ENCODE peak calls at places on chromosomes 5 and 9, in nine cellular contexts. Z, U, C, E, D, Q, B, K and Y are unnamed samples.

GRCh38 chr5:12659675-12660074 is 755.4 kb upstream of the CTNND2 start:
- DNase-seq in C (no peak), B (no peak), D (no peak), Q (no peak), U (no peak), E (no peak), Z (no peak), K (peak; percentile 78), Y (no peak)

GRCh38 chr9:130150779-130151381 is 21.3 kb upstream of the NCS1 start:
- DNase-seq in B (peak; percentile 53), Z (no peak), U (no peak), Q (peak; percentile 16), D (no peak), K (no peak), C (no peak), E (no peak), Y (peak; percentile 47)

GRCh38 chr9:115349542-115349941 is 231.6 kb upstream of the TNC start:
- DNase-seq in C (no peak), Q (no peak), Z (no peak), U (no peak), K (no peak), E (no peak), D (no peak), B (peak; percentile 85), Y (peak; percentile 21)

GRCh38 chr9:35609001-35609819 is 4.1 kb downstream of the TESK1 start:
- DNase-seq in E (no peak), U (no peak), Z (no peak), C (no peak), B (no peak), K (no peak), Q (no peak), D (no peak), Y (no peak)

GRCh38 chr9:137619240-137620090 is 660 bp downstream of the EHMT1 start:
- DNase-seq in U (peak; percentile 60), K (peak; percentile 28), Z (peak; percentile 74), Q (no peak), C (no peak), D (peak; percentile 59), B (peak; percentile 39), E (peak; percentile 51), Y (peak; percentile 76)

GRCh38 chr9:21097817-21098216 is 20.1 kb upstream of the IFNB1 start:
- DNase-seq in B (no peak), Z (no peak), C (no peak), Q (no peak), K (no peak), U (no peak), E (no peak), D (peak; percentile 7), Y (no peak)

GRCh38 chr5:73088026-73088425 is 32.3 kb upstream of the TMEM171 start:
- DNase-seq in B (peak; percentile 27), K (no peak), D (no peak), E (no peak), Q (no peak), C (no peak), Z (no peak), U (no peak), Y (peak; percentile 41)

GRCh38 chr9:115042781-115043509 is 75.0 kb downstream of the TNC start:
- DNase-seq in Q (no peak), D (no peak), K (peak; percentile 9), B (no peak), C (no peak), Z (no peak), E (no peak), U (no peak), Y (peak; percentile 52)

GRCh38 chr9:136292026-136292538 is 11.8 kb downstream of the CCDC187 start:
- DNase-seq in D (no peak), Q (no peak), C (no peak), B (no peak), K (no peak), E (no peak), U (no peak), Z (no peak), Y (no peak)

GRCh38 chr9:72396247-72397091 is 31.5 kb upstream of the ZFAND5 start:
- DNase-seq in U (peak; percentile 47), K (no peak), C (no peak), B (peak; percentile 59), E (no peak), D (no peak), Z (no peak), Q (no peak), Y (peak; percentile 53)

GRCh38 chr5:178108966-178109365 is 4.4 kb upstream of the N4BP3 start:
- DNase-seq in Z (no peak), K (no peak), Q (no peak), U (no peak), C (no peak), B (peak; percentile 38), D (no peak), E (no peak), Y (no peak)

GRCh38 chr9:117265253-117265652 is 149.6 kb downstream of the ASTN2 start:
- DNase-seq in D (no peak), Q (no peak), B (no peak), Z (no peak), E (no peak), U (no peak), K (no peak), C (no peak), Y (no peak)

GRCh38 chr9:91374939-91375338 is 13.2 kb upstream of the AUH start:
- DNase-seq in K (no peak), D (no peak), B (peak; percentile 24), Z (no peak), U (no peak), Q (no peak), C (no peak), E (no peak), Y (peak; percentile 73)

GRCh38 chr5:103258957-103259704 is 568 bp downstream of the MACIR start:
- DNase-seq in E (peak; percentile 83), C (peak; percentile 80), Z (peak; percentile 79), U (peak; percentile 73), B (peak; percentile 65), Q (no peak), D (peak; percentile 72), K (peak; percentile 73), Y (peak; percentile 74)

GRCh38 chr5:137668574-137669093 is 67.3 kb downstream of the KLHL3 start:
- DNase-seq in U (no peak), B (no peak), C (no peak), D (no peak), Q (no peak), E (no peak), Z (no peak), K (no peak), Y (no peak)

GRCh38 chr5:137665678-137666077 is 70.2 kb downstream of the KLHL3 start:
- DNase-seq in C (no peak), E (no peak), U (no peak), Z (no peak), B (no peak), D (no peak), K (no peak), Q (no peak), Y (no peak)

GRCh38 chr5:137667341-137667740 is 68.5 kb downstream of the KLHL3 start:
- DNase-seq in U (no peak), Q (no peak), C (no peak), E (no peak), B (no peak), D (no peak), Z (no peak), K (no peak), Y (no peak)

GRCh38 chr5:137666109-137666850 is 69.6 kb downstream of the KLHL3 start:
- DNase-seq in B (peak; percentile 41), D (no peak), U (no peak), E (no peak), Q (no peak), Z (no peak), C (no peak), K (peak; percentile 76), Y (peak; percentile 45)

DNA sequence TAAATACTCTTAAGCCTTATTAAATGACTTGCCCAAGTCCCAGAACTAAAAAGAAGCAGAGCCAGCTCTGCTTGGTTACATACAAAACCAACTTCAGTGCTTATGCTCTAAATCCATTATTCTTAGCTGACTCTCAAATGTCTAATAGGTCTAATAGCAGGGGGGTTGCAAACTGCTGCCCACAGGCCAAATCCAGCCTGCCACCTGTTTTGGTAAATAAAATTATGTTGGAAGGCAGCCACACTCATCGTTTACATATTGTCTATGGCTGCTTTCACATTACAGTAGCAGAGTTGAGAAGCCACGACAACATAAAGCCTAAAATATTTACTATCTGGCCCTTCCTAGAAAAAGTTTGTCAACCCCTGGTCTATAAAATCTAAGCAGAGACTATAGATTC is 69.0 kb downstream of the KLHL3 start:
- DNase-seq in E (no peak), D (no peak), K (no peak), U (no peak), B (no peak), Q (no peak), C (no peak), Z (no peak), Y (no peak)
- H2AFZ ChIP-seq in E (no peak overlapping the region), D (no peak overlapping the region), K (peak overlapping the region; percentile 49), U (no peak overlapping the region), B (no peak overlapping the region), Q (no peak overlapping the region), C (no peak overlapping the region), Z (no peak overlapping the region), Y (no peak overlapping the region)

GRCh38 chr5:168482361-168482760 is 3.9 kb upstream of the RARS1 start:
- DNase-seq in Q (no peak), E (no peak), U (no peak), C (no peak), Z (no peak), K (peak; percentile 23), B (no peak), D (no peak), Y (no peak)

GRCh38 chr5:168489059-168489458 is 2.8 kb downstream of the RARS1 start:
- DNase-seq in D (no peak), K (no peak), U (no peak), Z (no peak), Q (no peak), C (no peak), B (no peak), E (no peak), Y (no peak)

GRCh38 chr5:168481330-168481788 is 4.9 kb upstream of the RARS1 start:
- DNase-seq in C (no peak), K (peak; percentile 97), U (no peak), E (peak; percentile 8), D (peak; percentile 64), Q (no peak), Z (no peak), B (no peak), Y (no peak)

GRCh38 chr5:168480601-168481000 is 5.7 kb upstream of the RARS1 start:
- DNase-seq in C (no peak), Q (no peak), K (no peak), Z (no peak), D (no peak), E (no peak), B (peak; percentile 66), U (no peak), Y (no peak)

GRCh38 chr5:168486136-168486879 is at the start of gene RARS1:
- DNase-seq in K (peak; percentile 94), Q (peak; percentile 85), B (peak; percentile 89), E (peak; percentile 97), U (peak; percentile 97), C (peak; percentile 95), Z (peak; percentile 97), D (peak; percentile 92), Y (peak; percentile 98)
- H3K27ac ChIP-seq in K (peak within 1 kb of the TSS; percentile 17), Q (peak within 1 kb of the TSS; percentile 61), B (peak within 1 kb of the TSS; percentile 9), E (peak within 1 kb of the TSS; percentile 84), U (peak within 1 kb of the TSS; percentile 69), C (peak within 1 kb of the TSS; percentile 90), Z (no peak within 1 kb of the TSS), D (peak within 1 kb of the TSS; percentile 48), Y (peak within 1 kb of the TSS; percentile 72)

GRCh38 chr9:134301387-134302129 is 24.7 kb upstream of the RXRA start:
- DNase-seq in D (no peak), E (no peak), U (no peak), Q (no peak), Z (no peak), K (peak; percentile 80), B (peak; percentile 64), C (peak; percentile 27), Y (no peak)
- TF ChIP-seq EZH2phosphoT487 in D (no peak), E (no peak), U (no peak), Q (no peak), Z (no peak), K (no peak), B (no peak), C (no peak), Y (no peak)

GRCh38 chr9:27109621-27110020 is 596 bp downstream of the TEK start:
- DNase-seq in Q (no peak), K (no peak), U (no peak), E (no peak), D (no peak), C (no peak), Z (no peak), B (no peak), Y (peak; percentile 20)
- H2AFZ ChIP-seq in Q (no peak overlapping the region), K (no peak overlapping the region), U (peak overlapping the region; percentile 49), E (peak overlapping the region; percentile 83), D (no peak overlapping the region), C (no peak overlapping the region), Z (peak overlapping the region; percentile 97), B (no peak overlapping the region), Y (peak overlapping the region; percentile 96)